ENCODE peak calls at places on chromosomes 13 and 19, in six cellular contexts. K is left ventricle myocardium inferior; J is fibroblast of the aortic adventitia; C is naive thymus-derived CD8-positive, alpha-beta T cell; Z is anterior cingulate cortex; Y is CD4-positive, alpha-beta T cell. I is an unnamed sample.

GRCh38 chr13:40974460-40975407 is 44.4 kb downstream of the ELF1 start:
- DNase-seq in J (peak), C (peak), Y (no peak), K (no peak), Z (no peak), I (peak)

GRCh38 chr13:107964356-107964755 is 251.0 kb downstream of the LIG4 start:
- DNase-seq in K (no peak), Z (no peak), Y (no peak), J (no peak), C (no peak), I (no peak)

GRCh38 chr13:53507741-53508140 is 479.1 kb downstream of the OLFM4 start:
- DNase-seq in K (no peak), J (no peak), Z (no peak), C (no peak), Y (no peak), I (no peak)

GRCh38 chr13:46995874-46996273 is 99.0 kb upstream of the HTR2A start:
- DNase-seq in C (no peak), J (no peak), Y (no peak), K (no peak), Z (no peak), I (no peak)

GRCh38 chr13:67048084-67048792 is 181.9 kb downstream of the PCDH9 start:
- DNase-seq in J (peak), Z (no peak), Y (no peak), C (no peak), K (no peak), I (peak)

GRCh38 chr13:99686157-99686572 is 184.9 kb downstream of the TM9SF2 start:
- DNase-seq in Z (no peak), K (peak), C (no peak), Y (no peak), J (peak), I (peak)

GRCh38 chr19:480016-480855 is 16.1 kb upstream of the MADCAM1 start:
- DNase-seq in Z (peak), J (peak), C (peak), Y (peak), K (peak), I (peak)

GRCh38 chr19:19417618-19418270 is 12.3 kb downstream of the GATAD2A start:
- DNase-seq in C (no peak), Y (no peak), J (no peak), Z (no peak), K (no peak), I (no peak)

GRCh38 chr13:79393564-79394249 is 12.3 kb downstream of the RBM26 start:
- DNase-seq in Y (peak), C (peak), Z (no peak), K (no peak), J (no peak), I (no peak)

GRCh38 chr19:48444129-48444932 is 1.5 kb upstream of the GRWD1 start:
- DNase-seq in Y (no peak), C (no peak), J (no peak), Z (no peak), K (no peak), I (no peak)

GRCh38 chr19:38891791-38892190 is 7.6 kb downstream of the SIRT2 start:
- DNase-seq in K (no peak), Z (peak), J (no peak), Y (no peak), C (no peak), I (no peak)

GRCh38 chr19:2648528-2648937 is 54.0 kb downstream of the GNG7 start:
- DNase-seq in K (peak), J (peak), Y (peak), C (peak), Z (peak), I (peak)

GRCh38 chr19:17450264-17451075 is 2.0 kb upstream of the TMEM221 start:
- DNase-seq in Y (no peak), C (no peak), J (no peak), K (no peak), Z (no peak), I (no peak)

GRCh38 chr13:27638521-27638920 is 16.8 kb downstream of the POLR1D start:
- DNase-seq in Z (no peak), J (peak), C (no peak), Y (no peak), K (no peak), I (peak)

GRCh38 chr13:79562557-79562956 is 81.6 kb downstream of the NDFIP2 start:
- DNase-seq in J (no peak), Y (no peak), Z (no peak), C (no peak), K (no peak), I (no peak)

GRCh38 chr13:103272770-103273169 is 206.6 kb upstream of the SLC10A2 start:
- DNase-seq in K (no peak), J (no peak), Z (no peak), C (no peak), Y (no peak), I (peak)

GRCh38 chr19:50465986-50466771 is 10.1 kb upstream of the EMC10 start:
- DNase-seq in K (no peak), Z (no peak), Y (no peak), J (no peak), C (no peak), I (no peak)

GRCh38 chr13:46369506-46370268 is 17.4 kb downstream of the RUBCNL start:
- DNase-seq in C (no peak), Y (no peak), Z (no peak), J (peak), K (no peak), I (peak)

GRCh38 chr19:20186163-20186562 is 19.1 kb downstream of the ZNF486 start:
- DNase-seq in C (no peak), Y (no peak), Z (no peak), K (no peak), J (no peak), I (no peak)

GRCh38 chr19:10929402-10929794 is 787 bp downstream of the TIMM29 start:
- DNase-seq in J (no peak), Z (no peak), Y (no peak), C (no peak), K (no peak), I (no peak)

GRCh38 chr13:51894239-51894638 is 32.5 kb downstream of the CCDC70 start:
- DNase-seq in Y (no peak), J (no peak), C (no peak), Z (no peak), K (no peak), I (no peak)